ENCODE peak calls at places on chromosomes 13 and 19, in seven cellular contexts. O is CD8-positive, alpha-beta memory T cell; Y is endodermal cell; Q is NT2/D1; H is neural progenitor cell; Z is CD8-positive, alpha-beta T cell; S is tibial artery. D is an unnamed sample.

GRCh38 chr13:45178349-45179142 is 22.3 kb downstream of the KCTD4 start:
- DNase-seq in O (no peak), Y (no peak), Q (no peak), H (no peak), Z (no peak), S (no peak), D (no peak)

GRCh38 chr13:60335531-60335930 is 61.5 kb upstream of the TDRD3 start:
- DNase-seq in O (peak; percentile 1), Y (no peak), Q (no peak), H (peak; percentile 10), Z (no peak), S (no peak), D (no peak)

GRCh38 chr19:54420383-54421168 is 5.3 kb downstream of the TTYH1 start:
- DNase-seq in O (no peak), Y (peak; percentile 88), Q (peak; percentile 91), H (peak; percentile 96), Z (no peak), S (no peak), D (peak; percentile 76)

GRCh38 chr19:48933382-48933932 is at the start of gene DHDH:
- DNase-seq in O (peak; percentile 87), Y (peak; percentile 98), Q (peak; percentile 73), H (peak; percentile 97), Z (peak; percentile 89), S (peak; percentile 77), D (peak; percentile 70)

GRCh38 chr19:6677924-6678689 is 8.1 kb upstream of the TNFSF14 start:
- DNase-seq in O (no peak), Y (peak; percentile 93), Q (peak; percentile 66), H (peak; percentile 67), Z (peak; percentile 44), S (no peak), D (peak; percentile 68)

GRCh38 chr13:90445179-90445578 is 902.3 kb upstream of the MIR17HG start:
- DNase-seq in O (no peak), Y (peak; percentile 61), Q (peak; percentile 5), H (peak; percentile 25), Z (no peak), S (no peak), D (peak; percentile 45)

GRCh38 chr13:40780822-40781401 is 8.5 kb upstream of the SLC25A15 start:
- DNase-seq in O (no peak), Y (peak; percentile 58), Q (no peak), H (no peak), Z (no peak), S (no peak), D (no peak)

GRCh38 chr13:32023698-32024097 is 7.9 kb upstream of the FRY start:
- DNase-seq in O (no peak), Y (no peak), Q (no peak), H (no peak), Z (no peak), S (no peak), D (no peak)

GRCh38 chr13:44879452-44880058 is 109.7 kb downstream of the NUFIP1 start:
- DNase-seq in O (no peak), Y (peak; percentile 58), Q (no peak), H (no peak), Z (no peak), S (no peak), D (no peak)

GRCh38 chr13:21638319-21639282 is 32.3 kb upstream of the FGF9 start:
- DNase-seq in O (peak; percentile 23), Y (peak; percentile 64), Q (no peak), H (no peak), Z (peak; percentile 42), S (no peak), D (no peak)

GRCh38 chr19:29660835-29661234 is 4.4 kb upstream of the PLEKHF1 start:
- DNase-seq in O (peak; percentile 62), Y (no peak), Q (no peak), H (no peak), Z (peak; percentile 59), S (peak; percentile 25), D (no peak)

GRCh38 chr13:54965881-54966280 is 1937.3 kb downstream of the OLFM4 start:
- DNase-seq in O (no peak), Y (no peak), Q (no peak), H (no peak), Z (no peak), S (no peak), D (no peak)

GRCh38 chr13:46983881-46984280 is 87.0 kb upstream of the HTR2A start:
- DNase-seq in O (no peak), Y (no peak), Q (no peak), H (no peak), Z (no peak), S (no peak), D (no peak)

GRCh38 chr13:109154146-109154545 is 524.7 kb downstream of the MYO16 start:
- DNase-seq in O (no peak), Y (no peak), Q (no peak), H (no peak), Z (no peak), S (no peak), D (no peak)

GRCh38 chr13:75931116-75931515 is 295.0 kb downstream of the LMO7 start:
- DNase-seq in O (no peak), Y (no peak), Q (no peak), H (peak; percentile 2), Z (no peak), S (no peak), D (no peak)

GRCh38 chr13:31199849-31200635 is at the start of gene B3GLCT:
- DNase-seq in O (peak; percentile 86), Y (peak; percentile 94), Q (peak; percentile 57), H (peak; percentile 92), Z (peak; percentile 80), S (peak; percentile 85), D (peak; percentile 94)

GRCh38 chr13:109036091-109036490 is 406.7 kb downstream of the MYO16 start:
- DNase-seq in O (no peak), Y (no peak), Q (no peak), H (no peak), Z (no peak), S (no peak), D (no peak)

GRCh38 chr19:14871619-14872230 is 14.2 kb downstream of the OR7A17 start:
- DNase-seq in O (no peak), Y (no peak), Q (no peak), H (no peak), Z (no peak), S (no peak), D (no peak)

GRCh38 chr13:98563071-98563470 is 13.8 kb downstream of the STK24 start:
- DNase-seq in O (peak; percentile 61), Y (no peak), Q (no peak), H (no peak), Z (peak; percentile 42), S (peak; percentile 23), D (no peak)

GRCh38 chr13:98565726-98566577 is 11.0 kb downstream of the STK24 start:
- DNase-seq in O (no peak), Y (no peak), Q (no peak), H (no peak), Z (no peak), S (peak; percentile 76), D (peak; percentile 74)

GRCh38 chr13:98570929-98571372 is 6.0 kb downstream of the STK24 start:
- DNase-seq in O (peak; percentile 56), Y (no peak), Q (no peak), H (no peak), Z (peak; percentile 32), S (no peak), D (no peak)

GRCh38 chr13:98564204-98564603 is 12.7 kb downstream of the STK24 start:
- DNase-seq in O (no peak), Y (no peak), Q (no peak), H (no peak), Z (no peak), S (peak; percentile 34), D (no peak)

GRCh38 chr13:98567140-98567539 is 9.8 kb downstream of the STK24 start:
- DNase-seq in O (no peak), Y (no peak), Q (no peak), H (no peak), Z (no peak), S (no peak), D (no peak)
- H3K4me3 ChIP-seq in O (peak overlapping the region; percentile 24), Y (no peak overlapping the region), Q (no peak overlapping the region), H (no peak overlapping the region), Z (peak overlapping the region; percentile 35), S (no peak overlapping the region), D (no peak overlapping the region)

DNA sequence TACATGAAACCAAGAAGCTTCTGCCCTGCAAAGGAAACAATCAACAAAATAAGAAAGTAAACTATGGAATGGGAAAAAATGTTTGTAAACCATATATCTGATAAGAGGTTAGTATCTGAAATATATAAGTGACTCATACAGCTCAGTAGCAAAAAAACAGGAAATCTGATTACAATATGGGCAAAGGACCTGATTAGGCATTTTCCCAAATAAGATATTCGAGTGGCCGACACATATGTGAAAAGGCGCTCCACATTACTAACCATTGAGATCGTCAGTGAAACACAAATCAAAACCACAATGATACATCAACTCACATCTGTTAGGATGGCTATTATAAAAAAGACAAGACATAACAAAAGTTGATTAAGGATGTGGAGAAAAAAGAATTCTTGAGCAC is 2818.6 kb upstream of the PCDH20 start:
- DNase-seq in O (no peak), Y (no peak), Q (no peak), H (no peak), Z (no peak), S (no peak), D (no peak)
- H3K4me1 ChIP-seq in O (no peaks in the 10 kb centered on the region), Y (no peaks in the 10 kb centered on the region), Q (no peaks in the 10 kb centered on the region), H (no peaks in the 10 kb centered on the region), Z (no peaks in the 10 kb centered on the region), S (no peaks in the 10 kb centered on the region), D (no peaks in the 10 kb centered on the region)

GRCh38 chr19:11756965-11757364 is 9.8 kb upstream of the ZNF441 start:
- DNase-seq in O (no peak), Y (no peak), Q (no peak), H (no peak), Z (no peak), S (no peak), D (no peak)
- H3K9me3 ChIP-seq in O (peaks cover 12% of the 10 kb centered on the region), Y (peaks cover 12% of the 10 kb centered on the region), Q (peaks cover 17% of the 10 kb centered on the region), H (no peaks in the 10 kb centered on the region), Z (peaks cover 4% of the 10 kb centered on the region), S (peaks cover 13% of the 10 kb centered on the region), D (no peaks in the 10 kb centered on the region)

DNA sequence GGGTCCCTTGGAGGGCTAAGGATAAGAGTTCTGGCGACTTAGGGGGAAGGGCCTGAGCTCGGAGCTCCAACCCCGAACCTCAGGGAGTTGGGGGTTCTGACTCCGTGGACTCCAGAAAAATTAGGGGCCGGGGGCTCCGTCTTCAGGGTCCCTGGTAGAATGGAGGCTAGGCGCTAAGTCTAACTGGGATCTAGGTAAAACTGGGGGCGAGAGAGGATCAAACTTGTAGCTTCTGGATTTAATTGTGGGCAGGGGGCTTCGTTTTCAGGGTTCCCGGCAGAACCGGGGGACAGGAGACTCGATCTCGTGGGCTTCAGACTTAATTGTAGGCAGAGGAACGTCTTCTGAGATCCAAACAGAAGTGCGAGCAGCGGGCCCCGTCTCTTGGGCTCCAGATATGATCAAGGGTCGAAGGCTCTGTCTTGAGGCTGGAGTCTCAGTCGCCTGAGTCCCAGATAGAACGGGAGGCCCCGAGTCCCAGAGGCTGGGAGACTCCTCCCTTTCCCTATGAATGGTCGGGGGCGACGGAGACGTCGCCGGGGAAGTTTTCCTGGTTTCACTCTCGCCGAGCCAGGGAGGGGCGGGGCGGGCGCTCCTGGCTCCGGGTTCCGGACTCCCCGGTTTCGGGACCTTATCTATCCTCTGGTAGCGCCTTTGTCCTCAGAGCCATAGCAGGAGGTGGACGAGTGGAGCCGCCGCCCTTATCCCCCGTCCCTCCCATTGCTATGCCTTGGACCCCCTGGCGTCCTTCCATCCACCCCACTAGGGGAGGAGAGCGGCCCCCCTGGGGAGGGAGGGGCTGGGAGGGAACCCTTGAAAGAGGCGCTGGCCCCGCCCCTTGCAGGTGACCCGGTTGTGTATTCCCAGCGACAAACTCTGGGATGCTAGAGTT is 1.3 kb downstream of the NECTIN2 start:
- DNase-seq in O (peak; percentile 12), Y (peak; percentile 88), Q (no peak), H (peak; percentile 75), Z (peak; percentile 12), S (peak; percentile 89), D (peak; percentile 83)
- H3K4me3 ChIP-seq in O (peak overlapping the region; percentile 20), Y (peak overlapping the region; percentile 100), Q (peak overlapping the region; percentile 85), H (peak overlapping the region; percentile 95), Z (peak overlapping the region; percentile 46), S (peak overlapping the region; percentile 90), D (peak overlapping the region; percentile 98)